ENCODE peak calls at places on chromosomes 6 and 20, in four cellular contexts. N, R, E and V are unnamed samples.

GRCh38 chr20:9100721-9101120 is 31.8 kb downstream of the PLCB4 start:
- DNase-seq in N (no peak), R (no peak), E (no peak), V (no peak)

GRCh38 chr6:20182926-20183521 is 29.2 kb downstream of the MBOAT1 start:
- DNase-seq in N (no peak), R (peak; percentile 83), E (no peak), V (no peak)

GRCh38 chr20:1242530-1242929 is 16.7 kb downstream of the RAD21L1 start:
- DNase-seq in N (no peak), R (no peak), E (peak; percentile 80), V (no peak)

GRCh38 chr20:37567671-37568588 is 40.3 kb upstream of the BLCAP start:
- DNase-seq in N (no peak), R (no peak), E (no peak), V (no peak)

GRCh38 chr6:89275900-89276299 is 39.2 kb downstream of the GABRR2 start:
- DNase-seq in N (no peak), R (no peak), E (no peak), V (no peak)

GRCh38 chr6:44264154-44265002 is 973 bp downstream of the NFKBIE start:
- DNase-seq in N (peak; percentile 90), R (peak; percentile 84), E (no peak), V (no peak)

GRCh38 chr6:40900791-40901190 is 138.2 kb downstream of the UNC5CL start:
- DNase-seq in N (no peak), R (no peak), E (no peak), V (no peak)

GRCh38 chr6:4347877-4348276 is 212.5 kb upstream of the ECI2 start:
- DNase-seq in N (no peak), R (no peak), E (no peak), V (no peak)

GRCh38 chr6:53718597-53719460 is 53.3 kb upstream of the KLHL31 start:
- DNase-seq in N (peak; percentile 71), R (no peak), E (peak; percentile 79), V (no peak)

GRCh38 chr20:54343073-54343472 is 132.3 kb upstream of the DOK5 start:
- DNase-seq in N (no peak), R (no peak), E (no peak), V (no peak)

GRCh38 chr20:23024701-23025100 is 10.4 kb upstream of the SSTR4 start:
- DNase-seq in N (no peak), R (no peak), E (peak; percentile 31), V (no peak)

GRCh38 chr6:40411881-40412280 is 175.3 kb downstream of the LRFN2 start:
- DNase-seq in N (no peak), R (no peak), E (no peak), V (no peak)

GRCh38 chr20:4524792-4525191 is 196.9 kb upstream of the PRND start:
- DNase-seq in N (no peak), R (no peak), E (no peak), V (no peak)

GRCh38 chr20:4522310-4522709 is 199.4 kb upstream of the PRND start:
- DNase-seq in N (no peak), R (no peak), E (no peak), V (no peak)

GRCh38 chr20:4521170-4521968 is 200.3 kb upstream of the PRND start:
- DNase-seq in N (no peak), R (no peak), E (no peak), V (no peak)

GRCh38 chr20:4519530-4519929 is 202.2 kb upstream of the PRND start:
- DNase-seq in N (no peak), R (no peak), E (no peak), V (no peak)

DNA sequence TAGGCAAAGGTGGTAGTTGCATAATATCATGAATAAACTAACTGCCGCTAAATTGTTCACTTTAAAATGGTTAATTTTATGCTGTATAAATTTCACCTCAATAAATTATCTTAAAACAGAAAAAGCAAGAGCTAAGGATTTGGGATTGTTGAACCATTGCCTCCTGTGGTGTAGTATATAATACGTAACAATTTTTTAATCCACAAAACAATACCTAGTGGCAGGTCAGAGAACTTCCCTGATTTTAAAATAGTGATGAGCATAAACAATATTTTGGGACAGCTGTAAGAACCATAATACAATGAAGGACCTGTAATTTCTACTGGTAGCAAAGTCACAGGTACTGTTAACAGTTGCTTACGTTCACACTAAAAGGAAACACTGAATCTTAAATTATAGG is 197.4 kb upstream of the PRND start:
- DNase-seq in N (no peak), R (no peak), E (no peak), V (no peak)
- TF ChIP-seq CTCF in N (no peak), R (no peak), E (no peak), V (no peak)

GRCh38 chr6:74549746-74550145 is 656.1 kb downstream of the COL12A1 start:
- DNase-seq in N (no peak), R (no peak), E (no peak), V (no peak)
- TF ChIP-seq CTCF in N (no peak), R (no peak), E (no peak), V (no peak)

DNA sequence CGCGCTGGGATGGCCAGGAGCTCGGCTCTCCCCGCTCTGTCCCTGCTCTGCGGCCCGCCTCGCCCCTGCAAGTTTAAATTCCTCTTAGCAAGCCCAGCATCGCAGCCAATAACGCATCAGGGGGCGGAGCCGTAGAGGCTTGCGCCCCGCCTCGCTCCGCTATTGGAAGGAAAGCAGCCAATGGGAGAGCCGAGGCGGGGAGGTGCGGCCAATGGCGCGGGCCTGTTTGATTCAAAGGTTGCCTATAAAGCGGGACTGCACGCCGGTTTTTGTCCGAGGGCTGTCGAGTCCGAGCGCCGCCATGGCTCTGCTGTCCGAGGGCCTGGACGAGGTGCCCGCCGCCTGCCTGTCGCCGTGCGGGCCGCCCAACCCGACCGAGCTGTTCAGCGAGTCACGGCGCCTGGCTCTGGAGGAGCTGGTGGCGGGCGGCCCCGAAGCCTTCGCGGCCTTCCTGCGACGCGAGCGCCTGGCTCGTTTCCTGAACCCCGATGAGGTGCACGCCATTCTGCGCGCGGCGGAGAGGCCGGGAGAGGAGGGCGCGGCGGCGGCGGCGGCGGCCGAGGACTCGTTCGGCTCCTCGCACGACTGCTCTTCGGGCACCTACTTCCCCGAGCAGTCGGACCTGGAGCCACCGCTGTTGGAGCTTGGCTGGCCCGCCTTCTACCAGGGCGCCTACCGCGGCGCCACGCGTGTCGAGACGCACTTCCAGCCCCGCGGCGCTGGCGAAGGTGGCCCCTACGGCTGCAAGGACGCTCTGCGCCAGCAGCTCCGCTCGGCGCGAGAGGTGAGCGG is at the start of gene FAM83D:
- DNase-seq in N (peak; percentile 99), R (peak; percentile 97), E (peak; percentile 99), V (peak; percentile 91)
- TF ChIP-seq CTCF in N (no peak), R (no peak), E (no peak), V (no peak)

GRCh38 chr6:162736933-162737332 is 9.2 kb downstream of the PACRG start:
- DNase-seq in N (peak; percentile 3), R (no peak), E (peak; percentile 9), V (no peak)
- TF ChIP-seq CTCF in N (peak; percentile 51), R (no peak), E (no peak), V (no peak)

GRCh38 chr6:110325197-110325596 is 33.0 kb downstream of the METTL24 start:
- DNase-seq in N (no peak), R (no peak), E (peak; percentile 96), V (no peak)

GRCh38 chr6:110329348-110329728 is 28.8 kb downstream of the METTL24 start:
- DNase-seq in N (no peak), R (no peak), E (peak; percentile 17), V (no peak)

GRCh38 chr6:110328231-110328630 is 29.9 kb downstream of the METTL24 start:
- DNase-seq in N (no peak), R (no peak), E (peak; percentile 15), V (no peak)

GRCh38 chr6:110329729-110330436 is 28.3 kb downstream of the METTL24 start:
- DNase-seq in N (no peak), R (no peak), E (no peak), V (no peak)

GRCh38 chr6:110326609-110327008 is 31.5 kb downstream of the METTL24 start:
- DNase-seq in N (no peak), R (no peak), E (no peak), V (no peak)
- TF ChIP-seq CTCF in N (no peak), R (no peak), E (no peak), V (no peak)

DNA sequence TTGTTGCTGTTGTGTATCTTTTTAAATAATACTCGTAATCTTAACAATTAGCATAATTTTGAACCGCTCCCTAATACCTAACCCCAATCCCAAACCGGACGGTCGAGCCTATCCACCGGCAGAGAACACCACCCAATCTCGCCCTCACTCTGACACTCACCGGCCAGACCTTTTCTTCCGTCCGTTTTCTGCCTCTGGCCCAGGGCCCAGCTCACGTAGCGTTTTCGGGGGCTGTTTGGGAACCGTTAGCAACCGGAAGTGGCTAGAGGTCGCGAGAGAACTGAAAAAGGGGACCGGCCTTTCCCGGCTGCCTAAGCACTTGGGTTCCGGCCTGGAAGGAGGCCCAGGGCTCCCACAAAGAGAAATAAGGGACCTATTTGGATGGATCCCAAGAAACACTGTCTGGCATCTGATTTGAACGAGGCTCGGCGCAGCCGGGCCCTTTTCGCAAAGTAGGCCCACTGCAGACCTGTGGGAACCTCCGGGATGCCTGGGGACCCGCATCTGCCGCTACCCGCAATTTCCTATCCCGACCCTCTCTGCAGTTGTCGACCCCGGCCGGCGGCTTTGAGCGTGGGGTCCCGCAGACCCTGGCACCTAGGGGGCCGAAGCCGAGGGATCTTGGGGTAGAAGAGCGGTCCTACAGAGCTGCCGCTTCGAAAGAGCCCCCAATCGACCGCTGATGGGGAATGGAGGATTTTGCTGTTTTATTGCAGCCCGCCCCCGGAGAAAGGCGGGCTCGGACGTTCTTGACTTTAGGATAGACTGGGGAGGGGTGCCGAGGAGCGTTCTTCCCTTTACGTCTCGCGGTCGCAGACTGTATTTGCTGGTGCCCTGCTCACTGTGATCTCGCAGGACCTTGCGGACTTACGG is 4.9 kb upstream of the ZKSCAN8 start:
- DNase-seq in N (peak; percentile 94), R (peak; percentile 90), E (peak; percentile 98), V (peak; percentile 67)
- TF ChIP-seq CTCF in N (no peak), R (no peak), E (no peak), V (no peak)

GRCh38 chr6:32153835-32154513 is at the start of gene PPT2:
- DNase-seq in N (peak; percentile 93), R (peak; percentile 81), E (peak; percentile 95), V (peak; percentile 75)
- TF ChIP-seq CTCF in N (peak; percentile 19), R (no peak), E (no peak), V (no peak)

DNA sequence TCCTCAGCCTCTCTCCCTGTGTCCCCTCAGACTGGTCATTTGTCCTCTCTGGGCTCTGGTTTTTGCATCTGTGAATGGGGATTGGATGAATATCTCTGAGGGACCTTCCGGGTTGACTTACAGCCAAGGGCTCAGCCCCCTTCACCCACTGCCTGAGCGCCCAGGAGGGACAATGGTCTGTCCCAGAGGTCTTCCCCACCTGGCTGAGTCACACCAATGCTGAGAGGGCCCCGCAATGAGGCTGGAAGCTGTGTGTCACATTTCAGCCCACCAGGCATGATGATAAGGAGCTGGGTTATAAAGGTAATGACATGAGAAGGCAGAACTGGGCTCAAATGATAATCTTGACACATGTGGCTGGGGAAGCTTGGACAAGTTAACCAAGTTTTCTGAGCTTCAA is 70.5 kb downstream of the TOX2 start:
- DNase-seq in N (no peak), R (no peak), E (no peak), V (no peak)
- TF ChIP-seq CTCF in N (no peak), R (no peak), E (no peak), V (no peak)

GRCh38 chr20:57869291-57869950 is 159.6 kb upstream of the PMEPA1 start:
- DNase-seq in N (no peak), R (no peak), E (no peak), V (no peak)

GRCh38 chr20:57867181-57867803 is 157.5 kb upstream of the PMEPA1 start:
- DNase-seq in N (no peak), R (no peak), E (no peak), V (no peak)

GRCh38 chr20:57866250-57867106 is 156.7 kb upstream of the PMEPA1 start:
- DNase-seq in N (no peak), R (no peak), E (no peak), V (no peak)

GRCh38 chr20:57868310-57868709 is 158.5 kb upstream of the PMEPA1 start:
- DNase-seq in N (no peak), R (no peak), E (no peak), V (no peak)

GRCh38 chr20:57867807-57868206 is 158.0 kb upstream of the PMEPA1 start:
- DNase-seq in N (no peak), R (no peak), E (no peak), V (no peak)
- TF ChIP-seq CTCF in N (no peak), R (no peak), E (no peak), V (no peak)